ENCODE peak calls at places on chromosome 11, in eight cellular contexts. One of them, this sample, is unnamed.

GRCh38 chr11:57358991-57359390 is 20.8 kb downstream of the P2RX3 start:
- DNase-seq in stimulated activated CD4-positive, alpha-beta T cell treated with anti-CD3 and anti-CD28 coated beads, Interleukin-1b, Interleukin-23, amount 100 ng/mL, for 24 hours: no peak
- DNase-seq in dorsolateral prefrontal cortex: no peak
- DNase-seq in activated CD4-positive, alpha-beta T cell treated with anti-CD3 and anti-CD28 coated beads, Interleukin-2, amount 10 ng/mL, durations not matched to agents 7 days and 5 days: no peak
- DNase-seq in iPS DF 6.9: no peak
- DNase-seq in astrocyte of the cerebellum: no peak
- DNase-seq in NCI-H345: no peak
- DNase-seq in natural killer cell: no peak
- DNase-seq in this sample: no peak

GRCh38 chr11:16365456-16366355 is 9.4 kb upstream of the SOX6 start:
- DNase-seq in activated CD4-positive, alpha-beta T cell treated with anti-CD3 and anti-CD28 coated beads, Interleukin-2, amount 10 ng/mL, durations not matched to agents 7 days and 5 days: no peak
- DNase-seq in astrocyte of the cerebellum: no peak
- DNase-seq in NCI-H345: peak; percentile 74
- DNase-seq in dorsolateral prefrontal cortex: no peak
- DNase-seq in iPS DF 6.9: no peak
- DNase-seq in stimulated activated CD4-positive, alpha-beta T cell treated with anti-CD3 and anti-CD28 coated beads, Interleukin-1b, Interleukin-23, amount 100 ng/mL, for 24 hours: no peak
- DNase-seq in natural killer cell: no peak
- DNase-seq in this sample: peak; percentile 55

GRCh38 chr11:65424200-65425104 is 1.9 kb downstream of the NEAT1 start:
- DNase-seq in activated CD4-positive, alpha-beta T cell treated with anti-CD3 and anti-CD28 coated beads, Interleukin-2, amount 10 ng/mL, durations not matched to agents 7 days and 5 days: peak; percentile 58
- DNase-seq in NCI-H345: no peak
- DNase-seq in astrocyte of the cerebellum: no peak
- DNase-seq in iPS DF 6.9: no peak
- DNase-seq in stimulated activated CD4-positive, alpha-beta T cell treated with anti-CD3 and anti-CD28 coated beads, Interleukin-1b, Interleukin-23, amount 100 ng/mL, for 24 hours: no peak
- DNase-seq in natural killer cell: peak; percentile 58
- DNase-seq in dorsolateral prefrontal cortex: peak; percentile 31
- DNase-seq in this sample: no peak

GRCh38 chr11:91158901-91159537 is 936.2 kb upstream of the CHORDC1 start:
- DNase-seq in iPS DF 6.9: no peak
- DNase-seq in stimulated activated CD4-positive, alpha-beta T cell treated with anti-CD3 and anti-CD28 coated beads, Interleukin-1b, Interleukin-23, amount 100 ng/mL, for 24 hours: no peak
- DNase-seq in natural killer cell: no peak
- DNase-seq in astrocyte of the cerebellum: no peak
- DNase-seq in activated CD4-positive, alpha-beta T cell treated with anti-CD3 and anti-CD28 coated beads, Interleukin-2, amount 10 ng/mL, durations not matched to agents 7 days and 5 days: no peak
- DNase-seq in dorsolateral prefrontal cortex: no peak
- DNase-seq in NCI-H345: no peak
- DNase-seq in this sample: no peak

GRCh38 chr11:83459802-83460201 is 173.6 kb upstream of the CCDC90B start:
- DNase-seq in iPS DF 6.9: no peak
- DNase-seq in NCI-H345: no peak
- DNase-seq in stimulated activated CD4-positive, alpha-beta T cell treated with anti-CD3 and anti-CD28 coated beads, Interleukin-1b, Interleukin-23, amount 100 ng/mL, for 24 hours: no peak
- DNase-seq in natural killer cell: no peak
- DNase-seq in astrocyte of the cerebellum: no peak
- DNase-seq in dorsolateral prefrontal cortex: no peak
- DNase-seq in activated CD4-positive, alpha-beta T cell treated with anti-CD3 and anti-CD28 coated beads, Interleukin-2, amount 10 ng/mL, durations not matched to agents 7 days and 5 days: no peak
- DNase-seq in this sample: no peak

GRCh38 chr11:117097567-117098268 is 510 bp downstream of the SIK3 start:
- DNase-seq in NCI-H345: peak; percentile 21
- DNase-seq in astrocyte of the cerebellum: no peak
- DNase-seq in dorsolateral prefrontal cortex: peak; percentile 49
- DNase-seq in stimulated activated CD4-positive, alpha-beta T cell treated with anti-CD3 and anti-CD28 coated beads, Interleukin-1b, Interleukin-23, amount 100 ng/mL, for 24 hours: no peak
- DNase-seq in iPS DF 6.9: no peak
- DNase-seq in activated CD4-positive, alpha-beta T cell treated with anti-CD3 and anti-CD28 coated beads, Interleukin-2, amount 10 ng/mL, durations not matched to agents 7 days and 5 days: peak; percentile 24
- DNase-seq in natural killer cell: no peak
- DNase-seq in this sample: peak; percentile 34

GRCh38 chr11:12042215-12042676 is 33.8 kb upstream of the DKK3 start:
- DNase-seq in dorsolateral prefrontal cortex: no peak
- DNase-seq in iPS DF 6.9: no peak
- DNase-seq in astrocyte of the cerebellum: peak; percentile 76
- DNase-seq in NCI-H345: no peak
- DNase-seq in stimulated activated CD4-positive, alpha-beta T cell treated with anti-CD3 and anti-CD28 coated beads, Interleukin-1b, Interleukin-23, amount 100 ng/mL, for 24 hours: no peak
- DNase-seq in activated CD4-positive, alpha-beta T cell treated with anti-CD3 and anti-CD28 coated beads, Interleukin-2, amount 10 ng/mL, durations not matched to agents 7 days and 5 days: no peak
- DNase-seq in natural killer cell: no peak
- DNase-seq in this sample: no peak

GRCh38 chr11:59186130-59186594 is 14.2 kb downstream of the DTX4 start:
- DNase-seq in stimulated activated CD4-positive, alpha-beta T cell treated with anti-CD3 and anti-CD28 coated beads, Interleukin-1b, Interleukin-23, amount 100 ng/mL, for 24 hours: peak; percentile 38
- DNase-seq in NCI-H345: no peak
- DNase-seq in activated CD4-positive, alpha-beta T cell treated with anti-CD3 and anti-CD28 coated beads, Interleukin-2, amount 10 ng/mL, durations not matched to agents 7 days and 5 days: peak; percentile 37
- DNase-seq in astrocyte of the cerebellum: no peak
- DNase-seq in natural killer cell: peak; percentile 37
- DNase-seq in iPS DF 6.9: no peak
- DNase-seq in dorsolateral prefrontal cortex: no peak
- DNase-seq in this sample: no peak

GRCh38 chr11:134728186-134728585 is 316.1 kb upstream of the B3GAT1 start:
- DNase-seq in stimulated activated CD4-positive, alpha-beta T cell treated with anti-CD3 and anti-CD28 coated beads, Interleukin-1b, Interleukin-23, amount 100 ng/mL, for 24 hours: no peak
- DNase-seq in dorsolateral prefrontal cortex: no peak
- DNase-seq in activated CD4-positive, alpha-beta T cell treated with anti-CD3 and anti-CD28 coated beads, Interleukin-2, amount 10 ng/mL, durations not matched to agents 7 days and 5 days: no peak
- DNase-seq in iPS DF 6.9: no peak
- DNase-seq in natural killer cell: no peak
- DNase-seq in NCI-H345: no peak
- DNase-seq in astrocyte of the cerebellum: no peak
- DNase-seq in this sample: no peak

GRCh38 chr11:575324-575995 is 810 bp upstream of the PHRF1 start:
- DNase-seq in astrocyte of the cerebellum: no peak
- DNase-seq in stimulated activated CD4-positive, alpha-beta T cell treated with anti-CD3 and anti-CD28 coated beads, Interleukin-1b, Interleukin-23, amount 100 ng/mL, for 24 hours: no peak
- DNase-seq in iPS DF 6.9: no peak
- DNase-seq in activated CD4-positive, alpha-beta T cell treated with anti-CD3 and anti-CD28 coated beads, Interleukin-2, amount 10 ng/mL, durations not matched to agents 7 days and 5 days: no peak
- DNase-seq in dorsolateral prefrontal cortex: peak; percentile 50
- DNase-seq in NCI-H345: peak; percentile 90
- DNase-seq in natural killer cell: no peak
- DNase-seq in this sample: peak; percentile 83

GRCh38 chr11:61080526-61080925 is 21.8 kb upstream of the CD5 start:
- DNase-seq in iPS DF 6.9: no peak
- DNase-seq in astrocyte of the cerebellum: no peak
- DNase-seq in dorsolateral prefrontal cortex: no peak
- DNase-seq in natural killer cell: no peak
- DNase-seq in activated CD4-positive, alpha-beta T cell treated with anti-CD3 and anti-CD28 coated beads, Interleukin-2, amount 10 ng/mL, durations not matched to agents 7 days and 5 days: peak; percentile 73
- DNase-seq in stimulated activated CD4-positive, alpha-beta T cell treated with anti-CD3 and anti-CD28 coated beads, Interleukin-1b, Interleukin-23, amount 100 ng/mL, for 24 hours: no peak
- DNase-seq in NCI-H345: no peak
- DNase-seq in this sample: no peak

GRCh38 chr11:85803920-85804319 is 7.0 kb downstream of the SYTL2 start:
- DNase-seq in stimulated activated CD4-positive, alpha-beta T cell treated with anti-CD3 and anti-CD28 coated beads, Interleukin-1b, Interleukin-23, amount 100 ng/mL, for 24 hours: no peak
- DNase-seq in activated CD4-positive, alpha-beta T cell treated with anti-CD3 and anti-CD28 coated beads, Interleukin-2, amount 10 ng/mL, durations not matched to agents 7 days and 5 days: no peak
- DNase-seq in NCI-H345: no peak
- DNase-seq in dorsolateral prefrontal cortex: no peak
- DNase-seq in astrocyte of the cerebellum: no peak
- DNase-seq in natural killer cell: no peak
- DNase-seq in iPS DF 6.9: no peak
- DNase-seq in this sample: no peak

GRCh38 chr11:70825893-70826540 is 426.4 kb downstream of the SHANK2 start:
- DNase-seq in natural killer cell: no peak
- DNase-seq in dorsolateral prefrontal cortex: peak; percentile 32
- DNase-seq in NCI-H345: no peak
- DNase-seq in activated CD4-positive, alpha-beta T cell treated with anti-CD3 and anti-CD28 coated beads, Interleukin-2, amount 10 ng/mL, durations not matched to agents 7 days and 5 days: no peak
- DNase-seq in stimulated activated CD4-positive, alpha-beta T cell treated with anti-CD3 and anti-CD28 coated beads, Interleukin-1b, Interleukin-23, amount 100 ng/mL, for 24 hours: no peak
- DNase-seq in iPS DF 6.9: no peak
- DNase-seq in astrocyte of the cerebellum: no peak
- DNase-seq in this sample: no peak

GRCh38 chr11:2461253-2462091 is 16.7 kb downstream of the KCNQ1 start:
- DNase-seq in natural killer cell: no peak
- DNase-seq in dorsolateral prefrontal cortex: no peak
- DNase-seq in NCI-H345: no peak
- DNase-seq in activated CD4-positive, alpha-beta T cell treated with anti-CD3 and anti-CD28 coated beads, Interleukin-2, amount 10 ng/mL, durations not matched to agents 7 days and 5 days: no peak
- DNase-seq in stimulated activated CD4-positive, alpha-beta T cell treated with anti-CD3 and anti-CD28 coated beads, Interleukin-1b, Interleukin-23, amount 100 ng/mL, for 24 hours: no peak
- DNase-seq in astrocyte of the cerebellum: no peak
- DNase-seq in iPS DF 6.9: no peak
- DNase-seq in this sample: no peak

GRCh38 chr11:34155057-34155758 is 49.8 kb downstream of the NAT10 start:
- DNase-seq in stimulated activated CD4-positive, alpha-beta T cell treated with anti-CD3 and anti-CD28 coated beads, Interleukin-1b, Interleukin-23, amount 100 ng/mL, for 24 hours: no peak
- DNase-seq in natural killer cell: no peak
- DNase-seq in dorsolateral prefrontal cortex: no peak
- DNase-seq in iPS DF 6.9: no peak
- DNase-seq in NCI-H345: no peak
- DNase-seq in activated CD4-positive, alpha-beta T cell treated with anti-CD3 and anti-CD28 coated beads, Interleukin-2, amount 10 ng/mL, durations not matched to agents 7 days and 5 days: no peak
- DNase-seq in astrocyte of the cerebellum: no peak
- DNase-seq in this sample: no peak

GRCh38 chr11:120339394-120339890 is 3.2 kb downstream of the ARHGEF12 start:
- DNase-seq in stimulated activated CD4-positive, alpha-beta T cell treated with anti-CD3 and anti-CD28 coated beads, Interleukin-1b, Interleukin-23, amount 100 ng/mL, for 24 hours: no peak
- DNase-seq in astrocyte of the cerebellum: no peak
- DNase-seq in dorsolateral prefrontal cortex: peak; percentile 60
- DNase-seq in NCI-H345: no peak
- DNase-seq in natural killer cell: no peak
- DNase-seq in iPS DF 6.9: no peak
- DNase-seq in activated CD4-positive, alpha-beta T cell treated with anti-CD3 and anti-CD28 coated beads, Interleukin-2, amount 10 ng/mL, durations not matched to agents 7 days and 5 days: peak; percentile 14
- DNase-seq in this sample: no peak

GRCh38 chr11:62104001-62104400 is 19.8 kb upstream of the INCENP start:
- DNase-seq in stimulated activated CD4-positive, alpha-beta T cell treated with anti-CD3 and anti-CD28 coated beads, Interleukin-1b, Interleukin-23, amount 100 ng/mL, for 24 hours: no peak
- DNase-seq in iPS DF 6.9: no peak
- DNase-seq in natural killer cell: no peak
- DNase-seq in NCI-H345: no peak
- DNase-seq in astrocyte of the cerebellum: no peak
- DNase-seq in dorsolateral prefrontal cortex: no peak
- DNase-seq in activated CD4-positive, alpha-beta T cell treated with anti-CD3 and anti-CD28 coated beads, Interleukin-2, amount 10 ng/mL, durations not matched to agents 7 days and 5 days: no peak
- DNase-seq in this sample: no peak

GRCh38 chr11:133040289-133040893 is 491.9 kb downstream of the OPCML start:
- DNase-seq in astrocyte of the cerebellum: no peak
- DNase-seq in natural killer cell: no peak
- DNase-seq in iPS DF 6.9: no peak
- DNase-seq in NCI-H345: peak; percentile 92
- DNase-seq in activated CD4-positive, alpha-beta T cell treated with anti-CD3 and anti-CD28 coated beads, Interleukin-2, amount 10 ng/mL, durations not matched to agents 7 days and 5 days: no peak
- DNase-seq in stimulated activated CD4-positive, alpha-beta T cell treated with anti-CD3 and anti-CD28 coated beads, Interleukin-1b, Interleukin-23, amount 100 ng/mL, for 24 hours: no peak
- DNase-seq in dorsolateral prefrontal cortex: no peak
- DNase-seq in this sample: no peak

GRCh38 chr11:33934450-33934849 is 42.6 kb upstream of the LMO2 start:
- DNase-seq in stimulated activated CD4-positive, alpha-beta T cell treated with anti-CD3 and anti-CD28 coated beads, Interleukin-1b, Interleukin-23, amount 100 ng/mL, for 24 hours: no peak
- DNase-seq in astrocyte of the cerebellum: no peak
- DNase-seq in iPS DF 6.9: no peak
- DNase-seq in NCI-H345: no peak
- DNase-seq in activated CD4-positive, alpha-beta T cell treated with anti-CD3 and anti-CD28 coated beads, Interleukin-2, amount 10 ng/mL, durations not matched to agents 7 days and 5 days: no peak
- DNase-seq in dorsolateral prefrontal cortex: no peak
- DNase-seq in natural killer cell: no peak
- DNase-seq in this sample: no peak

GRCh38 chr11:66981976-66982578 is 7.0 kb downstream of the C11orf86 start:
- DNase-seq in iPS DF 6.9: no peak
- DNase-seq in natural killer cell: no peak
- DNase-seq in activated CD4-positive, alpha-beta T cell treated with anti-CD3 and anti-CD28 coated beads, Interleukin-2, amount 10 ng/mL, durations not matched to agents 7 days and 5 days: no peak
- DNase-seq in NCI-H345: peak; percentile 82
- DNase-seq in dorsolateral prefrontal cortex: peak; percentile 64
- DNase-seq in stimulated activated CD4-positive, alpha-beta T cell treated with anti-CD3 and anti-CD28 coated beads, Interleukin-1b, Interleukin-23, amount 100 ng/mL, for 24 hours: no peak
- DNase-seq in astrocyte of the cerebellum: peak; percentile 91
- DNase-seq in this sample: peak; percentile 74

GRCh38 chr11:111236355-111236754 is 9.2 kb upstream of the POU2AF2 start:
- DNase-seq in natural killer cell: no peak
- DNase-seq in stimulated activated CD4-positive, alpha-beta T cell treated with anti-CD3 and anti-CD28 coated beads, Interleukin-1b, Interleukin-23, amount 100 ng/mL, for 24 hours: no peak
- DNase-seq in NCI-H345: no peak
- DNase-seq in activated CD4-positive, alpha-beta T cell treated with anti-CD3 and anti-CD28 coated beads, Interleukin-2, amount 10 ng/mL, durations not matched to agents 7 days and 5 days: no peak
- DNase-seq in dorsolateral prefrontal cortex: no peak
- DNase-seq in iPS DF 6.9: no peak
- DNase-seq in astrocyte of the cerebellum: no peak
- DNase-seq in this sample: no peak

GRCh38 chr11:95704865-95705264 is 84.7 kb downstream of the FAM76B start:
- DNase-seq in astrocyte of the cerebellum: no peak
- DNase-seq in dorsolateral prefrontal cortex: no peak
- DNase-seq in NCI-H345: no peak
- DNase-seq in stimulated activated CD4-positive, alpha-beta T cell treated with anti-CD3 and anti-CD28 coated beads, Interleukin-1b, Interleukin-23, amount 100 ng/mL, for 24 hours: no peak
- DNase-seq in activated CD4-positive, alpha-beta T cell treated with anti-CD3 and anti-CD28 coated beads, Interleukin-2, amount 10 ng/mL, durations not matched to agents 7 days and 5 days: no peak
- DNase-seq in natural killer cell: no peak
- DNase-seq in iPS DF 6.9: no peak
- DNase-seq in this sample: no peak

GRCh38 chr11:15668718-15669117 is 554.0 kb downstream of the INSC start:
- DNase-seq in astrocyte of the cerebellum: no peak
- DNase-seq in stimulated activated CD4-positive, alpha-beta T cell treated with anti-CD3 and anti-CD28 coated beads, Interleukin-1b, Interleukin-23, amount 100 ng/mL, for 24 hours: no peak
- DNase-seq in NCI-H345: no peak
- DNase-seq in dorsolateral prefrontal cortex: no peak
- DNase-seq in natural killer cell: no peak
- DNase-seq in activated CD4-positive, alpha-beta T cell treated with anti-CD3 and anti-CD28 coated beads, Interleukin-2, amount 10 ng/mL, durations not matched to agents 7 days and 5 days: no peak
- DNase-seq in iPS DF 6.9: no peak
- DNase-seq in this sample: no peak

GRCh38 chr11:33258631-33259184 is 1.5 kb downstream of the HIPK3 start:
- DNase-seq in NCI-H345: no peak
- DNase-seq in activated CD4-positive, alpha-beta T cell treated with anti-CD3 and anti-CD28 coated beads, Interleukin-2, amount 10 ng/mL, durations not matched to agents 7 days and 5 days: peak; percentile 14
- DNase-seq in astrocyte of the cerebellum: no peak
- DNase-seq in dorsolateral prefrontal cortex: no peak
- DNase-seq in stimulated activated CD4-positive, alpha-beta T cell treated with anti-CD3 and anti-CD28 coated beads, Interleukin-1b, Interleukin-23, amount 100 ng/mL, for 24 hours: no peak
- DNase-seq in iPS DF 6.9: no peak
- DNase-seq in natural killer cell: no peak
- DNase-seq in this sample: peak; percentile 35

GRCh38 chr11:65110354-65110861 is 1.3 kb upstream of the TM7SF2 start:
- DNase-seq in dorsolateral prefrontal cortex: peak; percentile 86
- DNase-seq in natural killer cell: peak; percentile 97
- DNase-seq in NCI-H345: peak; percentile 81
- DNase-seq in stimulated activated CD4-positive, alpha-beta T cell treated with anti-CD3 and anti-CD28 coated beads, Interleukin-1b, Interleukin-23, amount 100 ng/mL, for 24 hours: peak; percentile 99
- DNase-seq in activated CD4-positive, alpha-beta T cell treated with anti-CD3 and anti-CD28 coated beads, Interleukin-2, amount 10 ng/mL, durations not matched to agents 7 days and 5 days: peak; percentile 96
- DNase-seq in astrocyte of the cerebellum: peak; percentile 48
- DNase-seq in iPS DF 6.9: no peak
- DNase-seq in this sample: peak; percentile 78

GRCh38 chr11:120040136-120040840 is 97.6 kb downstream of the TRIM29 start:
- DNase-seq in natural killer cell: no peak
- DNase-seq in NCI-H345: peak; percentile 17
- DNase-seq in astrocyte of the cerebellum: no peak
- DNase-seq in dorsolateral prefrontal cortex: no peak
- DNase-seq in stimulated activated CD4-positive, alpha-beta T cell treated with anti-CD3 and anti-CD28 coated beads, Interleukin-1b, Interleukin-23, amount 100 ng/mL, for 24 hours: no peak
- DNase-seq in activated CD4-positive, alpha-beta T cell treated with anti-CD3 and anti-CD28 coated beads, Interleukin-2, amount 10 ng/mL, durations not matched to agents 7 days and 5 days: no peak
- DNase-seq in iPS DF 6.9: no peak
- DNase-seq in this sample: no peak

GRCh38 chr11:69450064-69450856 is 31.2 kb upstream of the LINC01488 start:
- DNase-seq in NCI-H345: no peak
- DNase-seq in astrocyte of the cerebellum: no peak
- DNase-seq in iPS DF 6.9: no peak
- DNase-seq in natural killer cell: no peak
- DNase-seq in activated CD4-positive, alpha-beta T cell treated with anti-CD3 and anti-CD28 coated beads, Interleukin-2, amount 10 ng/mL, durations not matched to agents 7 days and 5 days: no peak
- DNase-seq in dorsolateral prefrontal cortex: no peak
- DNase-seq in stimulated activated CD4-positive, alpha-beta T cell treated with anti-CD3 and anti-CD28 coated beads, Interleukin-1b, Interleukin-23, amount 100 ng/mL, for 24 hours: no peak
- DNase-seq in this sample: no peak

GRCh38 chr11:94583885-94584500 is 16.8 kb downstream of the PIWIL4 start:
- DNase-seq in stimulated activated CD4-positive, alpha-beta T cell treated with anti-CD3 and anti-CD28 coated beads, Interleukin-1b, Interleukin-23, amount 100 ng/mL, for 24 hours: no peak
- DNase-seq in iPS DF 6.9: no peak
- DNase-seq in activated CD4-positive, alpha-beta T cell treated with anti-CD3 and anti-CD28 coated beads, Interleukin-2, amount 10 ng/mL, durations not matched to agents 7 days and 5 days: no peak
- DNase-seq in astrocyte of the cerebellum: no peak
- DNase-seq in NCI-H345: no peak
- DNase-seq in dorsolateral prefrontal cortex: no peak
- DNase-seq in natural killer cell: no peak
- DNase-seq in this sample: no peak

GRCh38 chr11:78170413-78170812 is 18.0 kb downstream of the KCTD21 start:
- DNase-seq in NCI-H345: no peak
- DNase-seq in astrocyte of the cerebellum: no peak
- DNase-seq in dorsolateral prefrontal cortex: no peak
- DNase-seq in iPS DF 6.9: no peak
- DNase-seq in activated CD4-positive, alpha-beta T cell treated with anti-CD3 and anti-CD28 coated beads, Interleukin-2, amount 10 ng/mL, durations not matched to agents 7 days and 5 days: no peak
- DNase-seq in natural killer cell: no peak
- DNase-seq in stimulated activated CD4-positive, alpha-beta T cell treated with anti-CD3 and anti-CD28 coated beads, Interleukin-1b, Interleukin-23, amount 100 ng/mL, for 24 hours: no peak
- DNase-seq in this sample: no peak

GRCh38 chr11:45041556-45041955 is 90.9 kb upstream of the TP53I11 start:
- DNase-seq in dorsolateral prefrontal cortex: no peak
- DNase-seq in natural killer cell: no peak
- DNase-seq in NCI-H345: peak; percentile 93
- DNase-seq in stimulated activated CD4-positive, alpha-beta T cell treated with anti-CD3 and anti-CD28 coated beads, Interleukin-1b, Interleukin-23, amount 100 ng/mL, for 24 hours: no peak
- DNase-seq in astrocyte of the cerebellum: no peak
- DNase-seq in iPS DF 6.9: no peak
- DNase-seq in activated CD4-positive, alpha-beta T cell treated with anti-CD3 and anti-CD28 coated beads, Interleukin-2, amount 10 ng/mL, durations not matched to agents 7 days and 5 days: no peak
- DNase-seq in this sample: peak; percentile 98

GRCh38 chr11:134652586-134653255 is 240.7 kb upstream of the B3GAT1 start:
- DNase-seq in stimulated activated CD4-positive, alpha-beta T cell treated with anti-CD3 and anti-CD28 coated beads, Interleukin-1b, Interleukin-23, amount 100 ng/mL, for 24 hours: no peak
- DNase-seq in dorsolateral prefrontal cortex: no peak
- DNase-seq in natural killer cell: peak; percentile 4
- DNase-seq in activated CD4-positive, alpha-beta T cell treated with anti-CD3 and anti-CD28 coated beads, Interleukin-2, amount 10 ng/mL, durations not matched to agents 7 days and 5 days: no peak
- DNase-seq in iPS DF 6.9: no peak
- DNase-seq in astrocyte of the cerebellum: no peak
- DNase-seq in NCI-H345: no peak
- DNase-seq in this sample: no peak

GRCh38 chr11:48184452-48184851 is 32.2 kb upstream of the OR4B1 start:
- DNase-seq in natural killer cell: no peak
- DNase-seq in iPS DF 6.9: no peak
- DNase-seq in activated CD4-positive, alpha-beta T cell treated with anti-CD3 and anti-CD28 coated beads, Interleukin-2, amount 10 ng/mL, durations not matched to agents 7 days and 5 days: no peak
- DNase-seq in NCI-H345: no peak
- DNase-seq in astrocyte of the cerebellum: no peak
- DNase-seq in stimulated activated CD4-positive, alpha-beta T cell treated with anti-CD3 and anti-CD28 coated beads, Interleukin-1b, Interleukin-23, amount 100 ng/mL, for 24 hours: no peak
- DNase-seq in dorsolateral prefrontal cortex: no peak
- DNase-seq in this sample: no peak

GRCh38 chr11:117417342-117417741 is 89.7 kb downstream of the CEP164 start:
- DNase-seq in natural killer cell: no peak
- DNase-seq in NCI-H345: no peak
- DNase-seq in astrocyte of the cerebellum: no peak
- DNase-seq in iPS DF 6.9: no peak
- DNase-seq in activated CD4-positive, alpha-beta T cell treated with anti-CD3 and anti-CD28 coated beads, Interleukin-2, amount 10 ng/mL, durations not matched to agents 7 days and 5 days: no peak
- DNase-seq in stimulated activated CD4-positive, alpha-beta T cell treated with anti-CD3 and anti-CD28 coated beads, Interleukin-1b, Interleukin-23, amount 100 ng/mL, for 24 hours: no peak
- DNase-seq in dorsolateral prefrontal cortex: no peak
- DNase-seq in this sample: no peak

GRCh38 chr11:86193297-86194095 is 51.1 kb upstream of the EED start:
- DNase-seq in dorsolateral prefrontal cortex: peak; percentile 57
- DNase-seq in iPS DF 6.9: peak; percentile 66
- DNase-seq in natural killer cell: peak; percentile 37
- DNase-seq in activated CD4-positive, alpha-beta T cell treated with anti-CD3 and anti-CD28 coated beads, Interleukin-2, amount 10 ng/mL, durations not matched to agents 7 days and 5 days: peak; percentile 80
- DNase-seq in astrocyte of the cerebellum: peak; percentile 51
- DNase-seq in stimulated activated CD4-positive, alpha-beta T cell treated with anti-CD3 and anti-CD28 coated beads, Interleukin-1b, Interleukin-23, amount 100 ng/mL, for 24 hours: peak; percentile 31
- DNase-seq in NCI-H345: peak; percentile 57
- DNase-seq in this sample: peak; percentile 93

This sample was measured in NCI-H2081.